ENCODE peak calls at places on chromosomes 7 and 10, in seven cellular contexts. W is stimulated activated CD8-positive, alpha-beta memory T cell treated with anti-CD3 and anti-CD28 coated beads, Interleukin-12 subunit alpha, Interleukin-12 subunit beta, amount 100 ng/mL, for 4 hours; L is memory B cell; X is naive B cell; V is GM23338; Y is NCI-H774; M is T-helper 2 cell. G is an unnamed sample.

GRCh38 chr7:142855756-142856564 is 1.1 kb downstream of the EPHB6 start:
- DNase-seq in W (no peak), L (no peak), X (no peak), V (no peak), Y (no peak), M (no peak), G (no peak)

GRCh38 chr7:129401228-129401967 is 32.8 kb upstream of the STRIP2 start:
- DNase-seq in W (no peak), L (no peak), X (no peak), V (no peak), Y (no peak), M (no peak), G (peak; percentile 49)

GRCh38 chr10:125878957-125879835 is 1.9 kb downstream of the DHX32 start:
- DNase-seq in W (no peak), L (no peak), X (no peak), V (no peak), Y (no peak), M (no peak), G (no peak)

GRCh38 chr10:46272863-46273415 is 13.9 kb upstream of the ANTXRL start:
- DNase-seq in W (no peak), L (no peak), X (no peak), V (no peak), Y (no peak), M (no peak), G (no peak)

GRCh38 chr10:30172096-30172495 is 112.7 kb upstream of the JCAD start:
- DNase-seq in W (no peak), L (no peak), X (no peak), V (no peak), Y (no peak), M (no peak), G (no peak)

GRCh38 chr10:34520084-34520483 is 295.0 kb downstream of the PARD3 start:
- DNase-seq in W (no peak), L (no peak), X (no peak), V (no peak), Y (peak; percentile 11), M (no peak), G (no peak)

GRCh38 chr7:55365103-55365679 is at the start of gene LANCL2:
- DNase-seq in W (no peak), L (no peak), X (no peak), V (peak; percentile 72), Y (peak; percentile 30), M (peak; percentile 32), G (no peak)

GRCh38 chr7:95526128-95526738 is 40.5 kb downstream of the ASB4 start:
- DNase-seq in W (no peak), L (no peak), X (no peak), V (no peak), Y (no peak), M (no peak), G (no peak)

GRCh38 chr7:129845178-129845971 is 107.4 kb downstream of the UBE2H start:
- DNase-seq in W (no peak), L (no peak), X (no peak), V (no peak), Y (no peak), M (no peak), G (no peak)

GRCh38 chr7:135716677-135717238 is 11.2 kb downstream of the SLC13A4 start:
- DNase-seq in W (no peak), L (no peak), X (no peak), V (no peak), Y (peak; percentile 27), M (no peak), G (no peak)

GRCh38 chr7:2198760-2199159 is 34.0 kb downstream of the MAD1L1 start:
- DNase-seq in W (no peak), L (no peak), X (no peak), V (no peak), Y (no peak), M (no peak), G (no peak)

GRCh38 chr7:63233881-63234280 is 764.8 kb upstream of the ZNF722 start:
- DNase-seq in W (no peak), L (no peak), X (no peak), V (no peak), Y (no peak), M (no peak), G (no peak)

GRCh38 chr7:111357691-111358090 is 204.6 kb downstream of the IMMP2L start:
- DNase-seq in W (no peak), L (no peak), X (no peak), V (no peak), Y (no peak), M (no peak), G (no peak)

GRCh38 chr10:116752969-116753665 is 10.8 kb upstream of the HSPA12A start:
- DNase-seq in W (no peak), L (no peak), X (no peak), V (no peak), Y (no peak), M (no peak), G (no peak)

GRCh38 chr10:48306870-48307531 is 524 bp downstream of the MAPK8 start:
- DNase-seq in W (peak; percentile 62), L (no peak), X (peak; percentile 80), V (peak; percentile 37), Y (peak; percentile 69), M (peak; percentile 75), G (peak; percentile 40)

GRCh38 chr7:16905300-16906044 is 23.7 kb upstream of the AGR3 start:
- DNase-seq in W (no peak), L (no peak), X (no peak), V (peak; percentile 52), Y (no peak), M (no peak), G (no peak)

GRCh38 chr7:73623798-73624668 is at the start of gene MLXIPL:
- DNase-seq in W (peak; percentile 16), L (no peak), X (peak; percentile 33), V (peak; percentile 98), Y (peak; percentile 83), M (peak; percentile 32), G (no peak)

GRCh38 chr10:127939786-127940330 is 33.0 kb downstream of the PTPRE start:
- DNase-seq in W (no peak), L (no peak), X (no peak), V (no peak), Y (no peak), M (no peak), G (no peak)

GRCh38 chr10:31836569-31837406 is 91.8 kb downstream of the ARHGAP12 start:
- DNase-seq in W (no peak), L (no peak), X (peak; percentile 0), V (peak; percentile 87), Y (no peak), M (no peak), G (peak; percentile 9)

GRCh38 chr10:69624245-69624786 is 5.7 kb upstream of the FAM241B start:
- DNase-seq in W (no peak), L (no peak), X (no peak), V (no peak), Y (no peak), M (peak; percentile 18), G (no peak)

GRCh38 chr10:60513281-60513680 is 123.6 kb upstream of the ANK3 start:
- DNase-seq in W (no peak), L (peak; percentile 6), X (peak; percentile 27), V (no peak), Y (no peak), M (no peak), G (peak; percentile 35)

GRCh38 chr10:132562916-132563456 is 25.4 kb downstream of the INPP5A start:
- DNase-seq in W (no peak), L (no peak), X (no peak), V (no peak), Y (no peak), M (no peak), G (no peak)

GRCh38 chr10:44386546-44387052 is 1.7 kb upstream of the CXCL12 start:
- DNase-seq in W (no peak), L (no peak), X (no peak), V (peak; percentile 86), Y (no peak), M (no peak), G (peak; percentile 67)

GRCh38 chr7:48285365-48285764 is 114.1 kb downstream of the ABCA13 start:
- DNase-seq in W (no peak), L (no peak), X (no peak), V (no peak), Y (no peak), M (no peak), G (no peak)

GRCh38 chr10:110789604-110790428 is 81.9 kb upstream of the PDCD4 start:
- DNase-seq in W (no peak), L (no peak), X (no peak), V (no peak), Y (no peak), M (no peak), G (no peak)

GRCh38 chr10:74047871-74048270 is 50.0 kb downstream of the VCL start:
- DNase-seq in W (no peak), L (no peak), X (no peak), V (no peak), Y (no peak), M (no peak), G (no peak)

GRCh38 chr10:623039-623438 is 66.4 kb downstream of the DIP2C start:
- DNase-seq in W (no peak), L (no peak), X (no peak), V (no peak), Y (no peak), M (no peak), G (no peak)

GRCh38 chr7:28020302-28020940 is 160.2 kb downstream of the JAZF1 start:
- DNase-seq in W (no peak), L (peak; percentile 28), X (peak; percentile 17), V (peak; percentile 88), Y (peak; percentile 70), M (peak; percentile 16), G (peak; percentile 74)

GRCh38 chr10:51422311-51423120 is 276.9 kb downstream of the CSTF2T start:
- DNase-seq in W (no peak), L (no peak), X (no peak), V (peak; percentile 79), Y (no peak), M (no peak), G (peak; percentile 26)

GRCh38 chr10:17340144-17340829 is 112.2 kb downstream of the VIM start:
- DNase-seq in W (no peak), L (no peak), X (no peak), V (no peak), Y (no peak), M (no peak), G (no peak)

G was measured in RPMI8226.